ENCODE peak calls at places on chromosomes 12 and 14, in seven cellular contexts. One of them, this sample, is unnamed.
A peak's percentile ranks its signal among the peaks of the same experiment; 100 is the strongest.

GRCh38 chr12:88313554-88313953 is 171.4 kb downstream of the TMTC3 start:
- DNase-seq in CD4-positive, alpha-beta memory T cell: no peak
- DNase-seq in posterior cingulate gyrus: no peak
- DNase-seq in HTR-8/SVneo: no peak
- DNase-seq in Panc1: no peak
- DNase-seq in C1 segment of cervical spinal cord: no peak
- DNase-seq in CD8-positive, alpha-beta memory T cell: no peak
- DNase-seq in this sample: no peak

GRCh38 chr14:69880051-69880487 is 853 bp downstream of the SMOC1 start:
- DNase-seq in CD4-positive, alpha-beta memory T cell: no peak
- DNase-seq in CD8-positive, alpha-beta memory T cell: no peak
- DNase-seq in C1 segment of cervical spinal cord: peak; percentile 46
- DNase-seq in Panc1: no peak
- DNase-seq in posterior cingulate gyrus: no peak
- DNase-seq in HTR-8/SVneo: no peak
- DNase-seq in this sample: no peak

GRCh38 chr12:98939926-98940325 is 294.8 kb downstream of the APAF1 start:
- DNase-seq in CD8-positive, alpha-beta memory T cell: no peak
- DNase-seq in posterior cingulate gyrus: no peak
- DNase-seq in C1 segment of cervical spinal cord: no peak
- DNase-seq in CD4-positive, alpha-beta memory T cell: no peak
- DNase-seq in HTR-8/SVneo: no peak
- DNase-seq in Panc1: no peak
- DNase-seq in this sample: no peak

GRCh38 chr12:131615316-131616053 is 95.4 kb upstream of the SFSWAP start:
- DNase-seq in Panc1: no peak
- DNase-seq in C1 segment of cervical spinal cord: no peak
- DNase-seq in HTR-8/SVneo: no peak
- DNase-seq in CD8-positive, alpha-beta memory T cell: no peak
- DNase-seq in posterior cingulate gyrus: no peak
- DNase-seq in CD4-positive, alpha-beta memory T cell: no peak
- DNase-seq in this sample: no peak

GRCh38 chr14:98093111-98093510 is 1178.9 kb downstream of the BCL11B start:
- DNase-seq in HTR-8/SVneo: no peak
- DNase-seq in CD8-positive, alpha-beta memory T cell: no peak
- DNase-seq in posterior cingulate gyrus: no peak
- DNase-seq in Panc1: no peak
- DNase-seq in C1 segment of cervical spinal cord: no peak
- DNase-seq in CD4-positive, alpha-beta memory T cell: no peak
- DNase-seq in this sample: no peak

GRCh38 chr12:124620606-124621295 is 53.3 kb upstream of the NCOR2 start:
- DNase-seq in Panc1: no peak
- DNase-seq in CD4-positive, alpha-beta memory T cell: no peak
- DNase-seq in CD8-positive, alpha-beta memory T cell: no peak
- DNase-seq in HTR-8/SVneo: no peak
- DNase-seq in posterior cingulate gyrus: no peak
- DNase-seq in C1 segment of cervical spinal cord: no peak
- DNase-seq in this sample: no peak

GRCh38 chr14:55073856-55074255 is 22.4 kb downstream of the MAPK1IP1L start:
- DNase-seq in C1 segment of cervical spinal cord: no peak
- DNase-seq in posterior cingulate gyrus: no peak
- DNase-seq in Panc1: no peak
- DNase-seq in CD4-positive, alpha-beta memory T cell: no peak
- DNase-seq in HTR-8/SVneo: no peak
- DNase-seq in CD8-positive, alpha-beta memory T cell: no peak
- DNase-seq in this sample: no peak

GRCh38 chr14:59352951-59353350 is 112.2 kb downstream of the GPR135 start:
- DNase-seq in Panc1: no peak
- DNase-seq in HTR-8/SVneo: no peak
- DNase-seq in C1 segment of cervical spinal cord: no peak
- DNase-seq in CD8-positive, alpha-beta memory T cell: no peak
- DNase-seq in CD4-positive, alpha-beta memory T cell: no peak
- DNase-seq in posterior cingulate gyrus: no peak
- DNase-seq in this sample: no peak

GRCh38 chr12:83826112-83826511 is 1086.5 kb downstream of the SLC6A15 start:
- DNase-seq in Panc1: peak; percentile 15
- DNase-seq in C1 segment of cervical spinal cord: peak; percentile 3
- DNase-seq in posterior cingulate gyrus: no peak
- DNase-seq in CD4-positive, alpha-beta memory T cell: no peak
- DNase-seq in CD8-positive, alpha-beta memory T cell: no peak
- DNase-seq in HTR-8/SVneo: no peak
- DNase-seq in this sample: no peak

GRCh38 chr14:22813145-22813544 is 2.1 kb downstream of the SLC7A7 start:
- DNase-seq in posterior cingulate gyrus: no peak
- DNase-seq in HTR-8/SVneo: no peak
- DNase-seq in CD4-positive, alpha-beta memory T cell: no peak
- DNase-seq in C1 segment of cervical spinal cord: no peak
- DNase-seq in Panc1: no peak
- DNase-seq in CD8-positive, alpha-beta memory T cell: no peak
- DNase-seq in this sample: no peak

GRCh38 chr12:3553681-3554546 is 62.9 kb downstream of the PRMT8 start:
- DNase-seq in C1 segment of cervical spinal cord: no peak
- DNase-seq in HTR-8/SVneo: no peak
- DNase-seq in CD8-positive, alpha-beta memory T cell: no peak
- DNase-seq in posterior cingulate gyrus: no peak
- DNase-seq in Panc1: no peak
- DNase-seq in CD4-positive, alpha-beta memory T cell: no peak
- DNase-seq in this sample: no peak

GRCh38 chr12:57258977-57259970 is 8.3 kb upstream of the STAC3 start:
- DNase-seq in HTR-8/SVneo: no peak
- DNase-seq in posterior cingulate gyrus: no peak
- DNase-seq in C1 segment of cervical spinal cord: no peak
- DNase-seq in CD8-positive, alpha-beta memory T cell: no peak
- DNase-seq in Panc1: no peak
- DNase-seq in CD4-positive, alpha-beta memory T cell: no peak
- DNase-seq in this sample: no peak

GRCh38 chr14:54975856-54976255 is 51.0 kb downstream of the WDHD1 start:
- DNase-seq in C1 segment of cervical spinal cord: no peak
- DNase-seq in Panc1: no peak
- DNase-seq in HTR-8/SVneo: no peak
- DNase-seq in CD8-positive, alpha-beta memory T cell: no peak
- DNase-seq in posterior cingulate gyrus: no peak
- DNase-seq in CD4-positive, alpha-beta memory T cell: no peak
- DNase-seq in this sample: no peak

GRCh38 chr14:101740981-101741380 is 20.5 kb upstream of the PPP2R5C start:
- DNase-seq in Panc1: no peak
- DNase-seq in posterior cingulate gyrus: no peak
- DNase-seq in CD8-positive, alpha-beta memory T cell: no peak
- DNase-seq in C1 segment of cervical spinal cord: no peak
- DNase-seq in CD4-positive, alpha-beta memory T cell: no peak
- DNase-seq in HTR-8/SVneo: no peak
- DNase-seq in this sample: no peak

GRCh38 chr14:102906616-102907302 is 15.7 kb upstream of the AMN start:
- DNase-seq in CD4-positive, alpha-beta memory T cell: no peak
- DNase-seq in posterior cingulate gyrus: no peak
- DNase-seq in HTR-8/SVneo: no peak
- DNase-seq in Panc1: no peak
- DNase-seq in C1 segment of cervical spinal cord: no peak
- DNase-seq in CD8-positive, alpha-beta memory T cell: no peak
- DNase-seq in this sample: no peak

GRCh38 chr12:116982721-116983502 is 72.2 kb downstream of the FBXW8 start:
- DNase-seq in CD4-positive, alpha-beta memory T cell: no peak
- DNase-seq in HTR-8/SVneo: no peak
- DNase-seq in CD8-positive, alpha-beta memory T cell: no peak
- DNase-seq in posterior cingulate gyrus: no peak
- DNase-seq in Panc1: no peak
- DNase-seq in C1 segment of cervical spinal cord: no peak
- DNase-seq in this sample: no peak

GRCh38 chr12:85445060-85445938 is 165.3 kb downstream of the ALX1 start:
- DNase-seq in Panc1: no peak
- DNase-seq in CD4-positive, alpha-beta memory T cell: no peak
- DNase-seq in C1 segment of cervical spinal cord: no peak
- DNase-seq in posterior cingulate gyrus: no peak
- DNase-seq in HTR-8/SVneo: no peak
- DNase-seq in CD8-positive, alpha-beta memory T cell: no peak
- DNase-seq in this sample: no peak

GRCh38 chr12:42660968-42661937 is 71.7 kb upstream of the PRICKLE1 start:
- DNase-seq in CD4-positive, alpha-beta memory T cell: no peak
- DNase-seq in Panc1: no peak
- DNase-seq in HTR-8/SVneo: no peak
- DNase-seq in posterior cingulate gyrus: no peak
- DNase-seq in C1 segment of cervical spinal cord: no peak
- DNase-seq in CD8-positive, alpha-beta memory T cell: no peak
- DNase-seq in this sample: no peak

GRCh38 chr12:98679611-98680005 is 34.5 kb downstream of the APAF1 start:
- DNase-seq in CD4-positive, alpha-beta memory T cell: no peak
- DNase-seq in Panc1: no peak
- DNase-seq in C1 segment of cervical spinal cord: no peak
- DNase-seq in HTR-8/SVneo: no peak
- DNase-seq in CD8-positive, alpha-beta memory T cell: no peak
- DNase-seq in posterior cingulate gyrus: no peak
- DNase-seq in this sample: no peak

GRCh38 chr14:55589171-55589570 is 9.2 kb downstream of the KTN1 start:
- DNase-seq in posterior cingulate gyrus: no peak
- DNase-seq in C1 segment of cervical spinal cord: no peak
- DNase-seq in CD8-positive, alpha-beta memory T cell: no peak
- DNase-seq in Panc1: no peak
- DNase-seq in CD4-positive, alpha-beta memory T cell: no peak
- DNase-seq in HTR-8/SVneo: no peak
- DNase-seq in this sample: no peak

This sample was measured in immature natural killer cell.